ENCODE peak calls at places on chromosomes 7 and 10, in ten cellular contexts. A is GM12865, Q is lower lobe of right lung, R is B cell, I is GM10248, H is dorsolateral prefrontal cortex, F is HL-60, M is neural progenitor cell, O is AG04450, Y is adrenal gland. K is an unnamed sample.

GRCh38 chr10:76117949-76118348 is 686.5 kb downstream of the LRMDA start:
- DNase-seq in H (no peak), Q (no peak), O (no peak), A (no peak), M (no peak), I (no peak), Y (no peak), R (no peak), F (no peak), K (no peak)

GRCh38 chr7:143519411-143520131 is 41.9 kb downstream of the TAS2R41 start:
- DNase-seq in R (no peak), I (no peak), F (no peak), Y (no peak), M (no peak), H (no peak), A (no peak), O (peak; percentile 43), Q (no peak), K (no peak)

GRCh38 chr10:114021135-114021534 is 22.5 kb upstream of the ADRB1 start:
- DNase-seq in R (no peak), O (no peak), Y (no peak), M (no peak), H (peak; percentile 66), I (no peak), Q (no peak), A (no peak), F (no peak), K (no peak)

GRCh38 chr10:48289652-48290238 is 15.2 kb upstream of the FRMPD2 start:
- DNase-seq in Q (peak; percentile 55), R (peak; percentile 44), A (peak; percentile 82), O (no peak), H (peak; percentile 60), I (peak; percentile 62), M (peak; percentile 85), F (no peak), Y (peak; percentile 79), K (no peak)

GRCh38 chr7:132203021-132203420 is 373.2 kb downstream of the PLXNA4 start:
- DNase-seq in R (no peak), F (no peak), H (no peak), Q (no peak), A (no peak), Y (no peak), O (no peak), I (no peak), M (no peak), K (no peak)

GRCh38 chr10:77673086-77673485 is 35.5 kb upstream of the KCNMA1 start:
- DNase-seq in A (no peak), Q (no peak), I (no peak), H (no peak), R (no peak), M (no peak), O (no peak), Y (peak; percentile 55), F (no peak), K (no peak)

GRCh38 chr10:98030093-98030821 is at the start of gene CRTAC1:
- DNase-seq in A (no peak), Y (no peak), F (no peak), I (no peak), M (peak; percentile 97), R (peak; percentile 48), H (peak; percentile 86), Q (peak; percentile 86), O (no peak), K (peak; percentile 44)

GRCh38 chr10:27019827-27020226 is 80.5 kb downstream of the ANKRD26 start:
- DNase-seq in O (no peak), A (no peak), Q (no peak), F (no peak), H (no peak), R (no peak), Y (no peak), I (no peak), M (no peak), K (no peak)

GRCh38 chr7:127886248-127886647 is 145.0 kb downstream of the LRRC4 start:
- DNase-seq in I (no peak), M (no peak), A (no peak), H (no peak), O (no peak), R (no peak), Y (no peak), Q (no peak), F (no peak), K (no peak)

GRCh38 chr10:113788604-113789083 is 37.2 kb downstream of the PLEKHS1 start:
- DNase-seq in M (no peak), H (no peak), Q (no peak), O (peak; percentile 77), I (peak; percentile 30), R (no peak), F (peak; percentile 15), Y (peak; percentile 29), A (peak; percentile 80), K (no peak)

GRCh38 chr10:133150656-133151055 is 9.4 kb upstream of the KNDC1 start:
- DNase-seq in A (no peak), R (no peak), Y (no peak), M (no peak), I (no peak), H (no peak), F (no peak), Q (peak; percentile 16), O (no peak), K (no peak)

GRCh38 chr7:47548546-47548945 is 33.4 kb downstream of the TNS3 start:
- DNase-seq in F (no peak), R (no peak), Q (no peak), A (no peak), Y (no peak), H (no peak), O (no peak), I (no peak), M (no peak), K (no peak)

DNA sequence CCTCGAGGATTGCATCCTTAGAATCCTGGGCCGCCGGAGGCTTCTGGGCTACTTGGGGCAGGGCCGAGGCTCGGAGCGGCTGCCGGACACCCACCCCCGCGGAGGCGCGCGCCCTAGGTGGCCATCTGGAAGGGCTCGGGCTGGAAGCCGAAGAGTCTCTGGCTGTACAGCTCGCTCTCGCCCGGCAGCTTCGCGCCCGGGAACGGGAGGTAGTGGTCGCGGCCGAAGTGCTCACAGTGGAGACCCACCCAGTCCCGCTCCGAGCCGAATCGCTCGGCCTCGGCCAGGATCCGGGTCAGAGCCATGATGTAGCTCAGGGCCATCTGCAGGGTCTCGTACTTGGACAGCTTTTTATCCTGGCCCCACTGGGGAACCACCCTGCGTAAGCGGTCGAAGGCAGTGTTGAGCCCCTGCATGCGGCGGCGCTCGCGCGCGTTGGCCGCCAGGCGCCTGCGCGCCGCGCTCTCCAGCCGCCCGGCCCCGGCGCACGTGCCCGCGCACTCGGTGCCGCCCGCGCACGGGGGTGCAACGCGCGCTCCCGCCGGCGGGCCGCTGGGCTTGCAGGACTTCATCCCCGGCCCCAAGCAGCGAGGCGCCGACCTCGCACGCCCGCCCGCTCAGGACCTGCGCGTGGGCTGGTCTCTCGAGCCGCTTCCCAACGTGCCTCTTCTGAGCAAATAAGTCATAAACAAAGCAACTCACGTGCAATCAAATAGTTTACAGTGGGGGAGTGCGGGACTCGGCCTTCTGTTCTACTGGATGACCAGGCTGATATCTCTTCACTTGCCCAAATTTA is 609 bp downstream of the ATOH7 start:
- DNase-seq in O (no peak), H (peak; percentile 76), F (peak; percentile 38), Q (peak; percentile 65), Y (peak; percentile 47), M (peak; percentile 92), R (peak; percentile 86), A (peak; percentile 79), I (peak; percentile 87), K (peak; percentile 80)
- TF ChIP-seq CTCF in O (peak; percentile 21), H (peak; percentile 49), F (no peak), Q (no peak), Y (no peak), M (peak; percentile 38), R (no peak), A (peak; percentile 31), I (no peak), K (no peak)

DNA sequence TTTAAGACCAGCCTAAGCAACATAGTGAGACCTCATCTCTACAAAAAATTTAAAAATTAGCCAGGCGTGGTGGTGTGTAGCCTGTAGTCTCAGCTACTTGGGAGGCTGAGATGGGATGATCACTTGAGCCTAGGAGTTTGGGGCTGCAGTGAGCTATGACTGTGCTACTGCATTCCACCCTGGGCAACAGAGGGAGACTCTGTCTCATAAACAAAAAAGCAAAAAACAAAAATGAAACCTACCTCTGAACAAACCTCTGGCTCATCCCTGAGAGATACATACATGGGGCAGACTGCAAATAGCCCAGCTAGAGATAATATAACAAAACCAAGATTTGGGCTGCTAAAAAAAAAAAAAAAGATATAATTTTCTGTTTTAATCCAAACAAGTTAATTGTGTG is 19.5 kb downstream of the C10orf67 start:
- DNase-seq in O (no peak), F (no peak), Q (no peak), R (no peak), H (no peak), M (no peak), A (no peak), Y (no peak), I (no peak), K (no peak)
- TF ChIP-seq CTCF in O (no peak), F (no peak), Q (peak; percentile 7), R (no peak), H (no peak), M (no peak), A (peak; percentile 9), Y (no peak), I (peak; percentile 14), K (no peak)

GRCh38 chr7:45111298-45112223 is at the start of gene TBRG4:
- DNase-seq in Y (peak; percentile 96), O (peak; percentile 74), F (peak; percentile 93), A (peak; percentile 96), I (peak; percentile 95), M (peak; percentile 98), R (peak; percentile 90), H (peak; percentile 95), Q (peak; percentile 98), K (peak; percentile 97)
- TF ChIP-seq CTCF in Y (peak; percentile 56), O (peak; percentile 37), F (peak; percentile 24), A (peak; percentile 17), I (peak; percentile 27), M (peak; percentile 51), R (no peak), H (peak; percentile 72), Q (peak; percentile 37), K (no peak)

GRCh38 chr10:84534168-84534567 is 205.8 kb downstream of the CCSER2 start:
- DNase-seq in Q (no peak), I (no peak), Y (no peak), O (no peak), H (no peak), R (no peak), M (no peak), A (no peak), F (no peak), K (no peak)
- TF ChIP-seq CTCF in Q (peak; percentile 9), I (peak; percentile 34), Y (no peak), O (no peak), H (no peak), R (no peak), M (peak; percentile 20), A (peak; percentile 25), F (no peak), K (no peak)